ENCODE peak calls at places on chromosome X, in six cellular contexts. C, N, K, A, B and V are unnamed samples.

GRCh38 chrX:41303013-41303412 is 30.9 kb upstream of the DDX3X start:
- DNase-seq in C (no peak), N (peak), K (no peak), A (no peak), B (no peak), V (peak)

GRCh38 chrX:141902366-141902765 is 1.3 kb upstream of the MAGEC1 start:
- DNase-seq in C (no peak), N (no peak), K (no peak), A (no peak), B (no peak), V (no peak)

GRCh38 chrX:109384569-109385174 is 97.2 kb downstream of the GUCY2F start:
- DNase-seq in C (no peak), N (peak), K (peak), A (no peak), B (no peak), V (no peak)

GRCh38 chrX:79623098-79623762 is 256.1 kb upstream of the ITM2A start:
- DNase-seq in C (no peak), N (no peak), K (no peak), A (no peak), B (no peak), V (no peak)

GRCh38 chrX:17596546-17597205 is 140.6 kb upstream of the SCML1 start:
- DNase-seq in C (no peak), N (no peak), K (no peak), A (no peak), B (no peak), V (no peak)

GRCh38 chrX:141175786-141176185 is 1.1 kb downstream of the LDOC1 start:
- DNase-seq in C (no peak), N (no peak), K (no peak), A (no peak), B (no peak), V (no peak)

GRCh38 chrX:154530286-154530685 is 14.3 kb upstream of the FAM3A start:
- DNase-seq in C (no peak), N (no peak), K (no peak), A (no peak), B (no peak), V (no peak)

GRCh38 chrX:7746861-7747260 is 96.1 kb upstream of the VCX start:
- DNase-seq in C (no peak), N (peak), K (no peak), A (no peak), B (no peak), V (peak)

GRCh38 chrX:119573840-119574393 is 446 bp upstream of the UBE2A start:
- DNase-seq in C (no peak), N (peak), K (peak), A (no peak), B (no peak), V (peak)

GRCh38 chrX:105314468-105314867 is 94.0 kb upstream of the TEX13A start:
- DNase-seq in C (no peak), N (peak), K (peak), A (no peak), B (no peak), V (peak)

GRCh38 chrX:68432648-68433047 is 647 bp downstream of the OPHN1 start:
- DNase-seq in C (no peak), N (peak), K (no peak), A (no peak), B (no peak), V (no peak)

GRCh38 chrX:75301060-75301459 is 27.2 kb downstream of the UPRT start:
- DNase-seq in C (no peak), N (no peak), K (peak), A (no peak), B (no peak), V (no peak)

GRCh38 chrX:153469811-153470410 is 465 bp downstream of the HAUS7 start:
- DNase-seq in C (no peak), N (peak), K (peak), A (peak), B (peak), V (peak)

GRCh38 chrX:39692796-39693195 is 405.0 kb downstream of the BCOR start:
- DNase-seq in C (no peak), N (no peak), K (no peak), A (no peak), B (no peak), V (no peak)

GRCh38 chrX:54182864-54183613 is at the start of gene FAM120C:
- DNase-seq in C (peak), N (peak), K (peak), A (peak), B (peak), V (peak)

GRCh38 chrX:16123222-16123786 is at the start of gene GRPR:
- DNase-seq in C (peak), N (peak), K (peak), A (peak), B (peak), V (peak)

GRCh38 chrX:135340827-135341226 is 31.5 kb downstream of the ETDC start:
- DNase-seq in C (no peak), N (peak), K (no peak), A (no peak), B (no peak), V (no peak)

GRCh38 chrX:119272882-119273806 is 37.1 kb downstream of the PGRMC1 start:
- DNase-seq in C (no peak), N (peak), K (no peak), A (no peak), B (peak), V (peak)

GRCh38 chrX:22952011-22952410 is 47.7 kb upstream of the DDX53 start:
- DNase-seq in C (no peak), N (peak), K (peak), A (no peak), B (no peak), V (no peak)

GRCh38 chrX:21840199-21840557 is 761 bp downstream of the MBTPS2 start:
- DNase-seq in C (no peak), N (peak), K (peak), A (peak), B (peak), V (peak)

GRCh38 chrX:31279359-31279758 is 207.5 kb upstream of the FTHL17 start:
- DNase-seq in C (no peak), N (peak), K (peak), A (no peak), B (no peak), V (peak)